ENCODE peak calls at places on chromosomes 1 and 21, in seven cellular contexts. F is CD8-positive, alpha-beta T cell; N is Peyer's patch; M is prostate gland; P is psoas muscle; I is MM.1S; J is Panc1. O is an unnamed sample.

GRCh38 chr1:12572506-12572905 is 45.5 kb downstream of the DHRS3 start:
- DNase-seq in F (no peak), N (no peak), M (no peak), P (no peak), I (no peak), J (no peak), O (no peak)

GRCh38 chr21:30979054-30979453 is 59.2 kb downstream of the KRTAP19-8 start:
- DNase-seq in F (no peak), N (no peak), M (no peak), P (no peak), I (peak), J (no peak), O (no peak)

GRCh38 chr1:234699795-234700665 is 90.1 kb upstream of the IRF2BP2 start:
- DNase-seq in F (no peak), N (no peak), M (peak), P (peak), I (no peak), J (no peak), O (no peak)

GRCh38 chr1:205301842-205302588 is 19.5 kb downstream of the NUAK2 start:
- DNase-seq in F (no peak), N (no peak), M (no peak), P (no peak), I (no peak), J (no peak), O (no peak)

GRCh38 chr1:232009741-232010140 is 383.2 kb downstream of the DISC1 start:
- DNase-seq in F (no peak), N (no peak), M (no peak), P (no peak), I (no peak), J (no peak), O (no peak)

GRCh38 chr1:74763714-74764301 is 30.9 kb downstream of the TYW3 start:
- DNase-seq in F (no peak), N (no peak), M (no peak), P (no peak), I (no peak), J (no peak), O (no peak)

GRCh38 chr1:235326719-235327558 is 1.0 kb downstream of the ARID4B start:
- DNase-seq in F (peak), N (peak), M (peak), P (peak), I (peak), J (no peak), O (no peak)

GRCh38 chr1:53658489-53659230 is 80.3 kb downstream of the GLIS1 start:
- DNase-seq in F (no peak), N (no peak), M (no peak), P (no peak), I (no peak), J (no peak), O (no peak)

GRCh38 chr1:39098569-39099250 is 72.6 kb downstream of the NDUFS5 start:
- DNase-seq in F (peak), N (peak), M (peak), P (peak), I (peak), J (no peak), O (no peak)

GRCh38 chr21:42041246-42041645 is 29.9 kb upstream of the UMODL1 start:
- DNase-seq in F (no peak), N (no peak), M (no peak), P (no peak), I (no peak), J (no peak), O (no peak)

GRCh38 chr1:223156343-223156742 is 13.3 kb upstream of the TLR5 start:
- DNase-seq in F (no peak), N (no peak), M (no peak), P (no peak), I (no peak), J (no peak), O (no peak)

GRCh38 chr1:218664385-218665170 is 319.4 kb downstream of the TGFB2 start:
- DNase-seq in F (no peak), N (no peak), M (no peak), P (no peak), I (no peak), J (no peak), O (no peak)

GRCh38 chr1:189597083-189597482 is 880.6 kb downstream of the BRINP3 start:
- DNase-seq in F (no peak), N (no peak), M (no peak), P (no peak), I (no peak), J (no peak), O (peak)

GRCh38 chr1:154519661-154520060 is 17.4 kb upstream of the SHE start:
- DNase-seq in F (no peak), N (no peak), M (no peak), P (no peak), I (no peak), J (no peak), O (no peak)

DNA sequence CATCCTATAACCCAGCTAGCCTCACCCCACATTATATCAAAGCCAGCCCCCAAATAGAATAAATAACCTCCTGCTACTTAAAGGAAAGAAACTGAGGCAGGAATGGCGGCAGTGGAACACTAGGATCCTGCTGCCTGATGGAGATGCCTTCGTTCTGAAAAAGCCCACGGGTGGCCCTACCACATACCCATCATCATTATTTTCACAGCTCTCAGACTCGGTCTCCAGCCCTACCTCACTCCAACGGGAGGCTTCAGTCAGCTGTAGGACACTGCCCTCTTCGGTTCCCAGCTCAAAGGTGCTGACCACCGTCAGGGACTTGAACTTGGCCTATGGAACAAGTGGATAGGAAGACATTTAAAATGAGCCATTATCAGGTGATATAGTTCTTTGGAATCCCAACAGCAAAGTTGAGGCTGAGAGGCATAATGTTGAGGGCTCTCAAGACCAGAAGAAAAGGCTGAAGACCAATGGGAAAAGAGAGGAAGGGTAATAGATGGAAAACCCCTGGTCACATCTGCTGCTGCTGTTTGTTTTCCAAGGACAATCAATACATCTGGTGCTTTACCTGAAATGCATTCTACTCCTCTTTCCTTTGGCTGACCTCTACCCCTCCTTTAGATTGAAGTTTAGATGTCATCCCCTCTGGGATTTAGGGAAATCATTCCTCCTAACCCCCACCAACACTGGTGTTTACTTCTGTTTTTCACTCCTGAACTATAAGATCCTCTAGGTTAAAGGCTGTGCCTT is 7.8 kb upstream of the ANKRD35 start:
- DNase-seq in F (no peak), N (no peak), M (no peak), P (no peak), I (no peak), J (no peak), O (no peak)
- H3K27ac ChIP-seq in F (no peak), N (no peak), M (peak), P (peak), I (no peak), J (peak), O (no peak)

GRCh38 chr1:100499412-100499811 is 38.5 kb upstream of the GPR88 start:
- DNase-seq in F (no peak), N (no peak), M (no peak), P (no peak), I (no peak), J (no peak), O (no peak)
- H3K27ac ChIP-seq in F (no peak), N (no peak), M (no peak), P (no peak), I (no peak), J (no peak), O (no peak)

DNA sequence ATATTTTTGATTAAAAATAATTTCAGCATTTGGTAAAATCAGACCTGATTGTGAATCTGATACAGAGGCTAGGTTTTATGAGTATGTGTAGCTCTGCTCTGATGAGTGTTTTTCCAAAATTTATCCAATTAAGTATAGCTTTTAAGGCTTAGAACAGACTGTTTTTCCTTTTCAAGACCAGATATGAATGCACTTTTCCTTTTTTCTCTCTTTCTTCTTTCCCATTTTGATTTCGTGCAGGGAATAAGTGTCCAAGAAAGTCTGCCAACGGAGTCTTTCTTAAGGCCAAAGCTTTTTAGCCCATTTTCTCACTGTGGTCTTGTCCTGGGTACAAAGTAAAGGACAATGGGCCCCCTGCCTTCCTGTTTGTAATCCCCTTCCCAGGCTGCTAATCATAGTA is 2.8 kb downstream of the KIF1B start:
- DNase-seq in F (no peak), N (no peak), M (no peak), P (no peak), I (no peak), J (no peak), O (no peak)
- H3K27ac ChIP-seq in F (no peak), N (no peak), M (no peak), P (peak), I (no peak), J (no peak), O (no peak)

GRCh38 chr1:41030872-41031616 is 9.5 kb upstream of the SLFNL1 start:
- DNase-seq in F (no peak), N (no peak), M (no peak), P (no peak), I (no peak), J (no peak), O (no peak)

GRCh38 chr1:41038110-41038509 is 16.6 kb upstream of the SLFNL1 start:
- DNase-seq in F (no peak), N (no peak), M (no peak), P (no peak), I (no peak), J (no peak), O (no peak)

GRCh38 chr1:41037116-41037903 is 15.8 kb upstream of the SLFNL1 start:
- DNase-seq in F (no peak), N (no peak), M (no peak), P (no peak), I (no peak), J (no peak), O (no peak)

GRCh38 chr1:41032147-41032546 is 10.6 kb upstream of the SLFNL1 start:
- DNase-seq in F (no peak), N (no peak), M (no peak), P (no peak), I (no peak), J (no peak), O (no peak)

GRCh38 chr1:41033272-41033671 is 11.7 kb upstream of the SLFNL1 start:
- DNase-seq in F (no peak), N (no peak), M (no peak), P (no peak), I (no peak), J (no peak), O (no peak)
- H3K27ac ChIP-seq in F (no peak), N (no peak), M (no peak), P (no peak), I (no peak), J (no peak), O (no peak)

GRCh38 chr1:19463204-19463803 is 22.0 kb downstream of the CAPZB start:
- DNase-seq in F (peak), N (peak), M (no peak), P (no peak), I (peak), J (no peak), O (no peak)
- H3K27ac ChIP-seq in F (peak), N (peak), M (peak), P (peak), I (no peak), J (peak), O (no peak)

DNA sequence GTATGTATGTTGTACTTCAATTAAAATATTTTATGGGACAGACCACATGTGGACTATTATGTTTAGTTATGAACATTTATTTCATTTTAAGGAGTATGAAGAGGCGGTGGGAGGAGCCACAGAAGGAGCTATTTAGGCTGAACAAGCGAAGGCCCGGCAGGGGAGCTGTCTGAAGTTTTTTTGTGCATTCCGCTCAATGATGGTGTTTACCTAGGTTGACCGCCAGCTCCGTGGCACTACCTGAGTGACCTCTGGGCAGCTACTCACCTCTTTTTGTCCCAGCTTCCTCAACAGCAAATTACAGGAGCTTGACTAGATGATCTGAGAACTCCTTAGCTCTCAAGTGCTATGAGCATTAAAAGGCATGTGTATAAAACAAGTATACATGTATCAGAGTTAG is 32.7 kb upstream of the C1orf198 start:
- DNase-seq in F (no peak), N (no peak), M (no peak), P (no peak), I (no peak), J (no peak), O (no peak)
- H3K27ac ChIP-seq in F (no peak), N (no peak), M (no peak), P (no peak), I (no peak), J (no peak), O (no peak)

DNA sequence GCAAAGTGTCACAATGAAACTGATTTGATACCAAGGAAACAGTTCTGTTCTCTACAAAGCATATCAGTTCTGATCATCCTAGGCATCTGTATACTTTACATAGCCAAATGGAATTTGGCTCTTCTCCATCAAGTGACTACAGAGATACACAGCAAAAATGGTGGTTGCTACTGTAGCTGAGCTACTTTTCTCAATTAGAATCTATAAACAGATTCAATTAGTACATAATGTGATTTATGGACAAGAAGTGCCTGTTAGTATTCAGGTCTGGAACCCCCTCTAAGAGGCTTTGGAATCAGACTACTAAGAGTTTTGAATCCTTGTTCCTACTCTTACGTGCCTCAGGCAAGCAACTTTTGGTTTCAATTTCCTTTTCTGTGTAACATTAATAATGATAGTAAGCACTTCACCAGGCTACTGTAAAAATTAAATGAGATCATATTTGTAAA is 25.5 kb downstream of the C21orf91 start:
- DNase-seq in F (no peak), N (no peak), M (no peak), P (no peak), I (peak), J (no peak), O (no peak)
- H3K27ac ChIP-seq in F (peak), N (peak), M (peak), P (peak), I (peak), J (no peak), O (no peak)